ENCODE peak calls at places on chromosome 19, in eight cellular contexts. I, A, K, C, M, E, R and T are unnamed samples.

GRCh38 chr19:5308471-5309437 is 31.9 kb downstream of the PTPRS start:
- DNase-seq in I (peak), A (peak), K (no peak), C (no peak), M (no peak), E (no peak), R (no peak), T (no peak)

GRCh38 chr19:27679905-27680304 is 1533.0 kb downstream of the UQCRFS1 start:
- DNase-seq in I (no peak), A (no peak), K (no peak), C (no peak), M (no peak), E (no peak), R (no peak), T (no peak)

GRCh38 chr19:14106840-14107239 is 10.7 kb downstream of the PRKACA start:
- DNase-seq in I (no peak), A (no peak), K (no peak), C (no peak), M (no peak), E (no peak), R (no peak), T (no peak)

GRCh38 chr19:23810496-23810895 is 51.8 kb upstream of the ZNF681 start:
- DNase-seq in I (no peak), A (no peak), K (no peak), C (no peak), M (no peak), E (no peak), R (no peak), T (no peak)

GRCh38 chr19:1465191-1466016 is 13.6 kb downstream of the C19orf25 start:
- DNase-seq in I (peak), A (no peak), K (no peak), C (peak), M (peak), E (no peak), R (no peak), T (no peak)

GRCh38 chr19:29454109-29454508 is 71.7 kb upstream of the VSTM2B start:
- DNase-seq in I (no peak), A (no peak), K (no peak), C (no peak), M (no peak), E (no peak), R (no peak), T (no peak)

GRCh38 chr19:48836089-48837017 is at the start of gene HSD17B14:
- DNase-seq in I (no peak), A (no peak), K (no peak), C (peak), M (peak), E (no peak), R (no peak), T (no peak)

GRCh38 chr19:32404213-32404938 is 1.2 kb upstream of the DPY19L3 start:
- DNase-seq in I (peak), A (no peak), K (no peak), C (peak), M (no peak), E (no peak), R (no peak), T (no peak)

GRCh38 chr19:45934551-45935230 is 20.1 kb upstream of the NANOS2 start:
- DNase-seq in I (no peak), A (no peak), K (no peak), C (no peak), M (no peak), E (no peak), R (no peak), T (no peak)

GRCh38 chr19:50513746-50514345 is at the start of gene ASPDH:
- DNase-seq in I (no peak), A (no peak), K (no peak), C (peak), M (no peak), E (no peak), R (no peak), T (no peak)

GRCh38 chr19:22919946-22920345 is 83.0 kb downstream of the ZNF728 start:
- DNase-seq in I (no peak), A (no peak), K (no peak), C (no peak), M (no peak), E (no peak), R (no peak), T (no peak)

GRCh38 chr19:47444388-47444821 is 25.1 kb upstream of the MEIS3 start:
- DNase-seq in I (no peak), A (no peak), K (peak), C (peak), M (peak), E (no peak), R (no peak), T (no peak)

GRCh38 chr19:9431475-9431874 is 3.9 kb downstream of the ZNF266 start:
- DNase-seq in I (peak), A (no peak), K (peak), C (peak), M (peak), E (no peak), R (no peak), T (no peak)

GRCh38 chr19:4278926-4279529 is at the start of gene SHD:
- DNase-seq in I (no peak), A (no peak), K (no peak), C (peak), M (peak), E (no peak), R (no peak), T (no peak)

GRCh38 chr19:29384676-29385075 is 141.1 kb upstream of the VSTM2B start:
- DNase-seq in I (no peak), A (no peak), K (no peak), C (no peak), M (no peak), E (no peak), R (no peak), T (no peak)

GRCh38 chr19:45117666-45118065 is 24.7 kb downstream of the PPP1R37 start:
- DNase-seq in I (no peak), A (no peak), K (no peak), C (no peak), M (no peak), E (no peak), R (no peak), T (no peak)

GRCh38 chr19:15418588-15419412 is at the start of gene AKAP8L:
- DNase-seq in I (peak), A (peak), K (peak), C (peak), M (peak), E (peak), R (peak), T (peak)

GRCh38 chr19:33698576-33699435 is 77.1 kb downstream of the CHST8 start:
- DNase-seq in I (no peak), A (no peak), K (no peak), C (no peak), M (no peak), E (no peak), R (no peak), T (no peak)

GRCh38 chr19:54257116-54257480 is at the start of gene LILRB5:
- DNase-seq in I (no peak), A (no peak), K (no peak), C (no peak), M (no peak), E (no peak), R (no peak), T (no peak)

GRCh38 chr19:5889288-5889971 is 14.2 kb downstream of the NDUFA11 start:
- DNase-seq in I (no peak), A (no peak), K (no peak), C (no peak), M (no peak), E (no peak), R (no peak), T (no peak)

GRCh38 chr19:11737964-11738745 is 591 bp downstream of the ZNF823 start:
- DNase-seq in I (peak), A (no peak), K (peak), C (peak), M (peak), E (peak), R (peak), T (peak)

GRCh38 chr19:39400997-39401548 is 5.6 kb upstream of the ZFP36 start:
- DNase-seq in I (no peak), A (no peak), K (no peak), C (no peak), M (no peak), E (no peak), R (no peak), T (peak)

GRCh38 chr19:3108775-3109174 is 14.6 kb downstream of the GNA11 start:
- DNase-seq in I (peak), A (no peak), K (peak), C (peak), M (peak), E (peak), R (peak), T (peak)

GRCh38 chr19:13079542-13079986 is 23.1 kb downstream of the LYL1 start:
- DNase-seq in I (no peak), A (peak), K (no peak), C (peak), M (no peak), E (no peak), R (no peak), T (no peak)

GRCh38 chr19:7540761-7541480 is 5.4 kb downstream of the PNPLA6 start:
- DNase-seq in I (peak), A (no peak), K (no peak), C (peak), M (peak), E (no peak), R (no peak), T (no peak)

GRCh38 chr19:43560687-43561086 is 14.6 kb downstream of the XRCC1 start:
- DNase-seq in I (peak), A (no peak), K (no peak), C (peak), M (no peak), E (no peak), R (no peak), T (no peak)
- TF ChIP-seq CTCF in I (peak), A (no peak), K (no peak), C (no peak), M (no peak), E (no peak), R (no peak), T (no peak)

GRCh38 chr19:19488041-19488874 is 27.1 kb downstream of the TSSK6 start:
- DNase-seq in I (peak), A (no peak), K (no peak), C (no peak), M (no peak), E (no peak), R (no peak), T (no peak)
- TF ChIP-seq CTCF in I (no peak), A (no peak), K (no peak), C (no peak), M (no peak), E (no peak), R (no peak), T (no peak)

GRCh38 chr19:10653482-10653731 is 739 bp upstream of the ILF3 start:
- DNase-seq in I (no peak), A (no peak), K (no peak), C (no peak), M (no peak), E (no peak), R (no peak), T (no peak)

GRCh38 chr19:10655457-10656312 is 1.5 kb downstream of the ILF3 start:
- DNase-seq in I (peak), A (no peak), K (no peak), C (peak), M (peak), E (no peak), R (no peak), T (no peak)

GRCh38 chr19:10654610-10655456 is 687 bp downstream of the ILF3 start:
- DNase-seq in I (peak), A (no peak), K (no peak), C (peak), M (peak), E (peak), R (peak), T (no peak)

GRCh38 chr19:10651821-10652220 is 2.3 kb upstream of the ILF3 start:
- DNase-seq in I (no peak), A (no peak), K (no peak), C (no peak), M (no peak), E (no peak), R (no peak), T (no peak)

GRCh38 chr19:10653732-10654609 is at the start of gene ILF3:
- DNase-seq in I (peak), A (peak), K (peak), C (peak), M (peak), E (peak), R (peak), T (peak)
- TF ChIP-seq CTCF in I (no peak), A (no peak), K (no peak), C (no peak), M (no peak), E (peak), R (no peak), T (no peak)

GRCh38 chr19:18424122-18424889 is 5.1 kb downstream of the SSBP4 start:
- DNase-seq in I (no peak), A (no peak), K (no peak), C (no peak), M (no peak), E (no peak), R (no peak), T (no peak)

GRCh38 chr19:18424890-18425514 is 5.8 kb downstream of the SSBP4 start:
- DNase-seq in I (no peak), A (no peak), K (no peak), C (no peak), M (no peak), E (no peak), R (no peak), T (no peak)

GRCh38 chr19:18427080-18427751 is 8.0 kb downstream of the SSBP4 start:
- DNase-seq in I (no peak), A (no peak), K (no peak), C (peak), M (no peak), E (no peak), R (no peak), T (no peak)

GRCh38 chr19:18426416-18426767 is 7.2 kb downstream of the SSBP4 start:
- DNase-seq in I (no peak), A (no peak), K (no peak), C (no peak), M (no peak), E (no peak), R (no peak), T (no peak)

DNA sequence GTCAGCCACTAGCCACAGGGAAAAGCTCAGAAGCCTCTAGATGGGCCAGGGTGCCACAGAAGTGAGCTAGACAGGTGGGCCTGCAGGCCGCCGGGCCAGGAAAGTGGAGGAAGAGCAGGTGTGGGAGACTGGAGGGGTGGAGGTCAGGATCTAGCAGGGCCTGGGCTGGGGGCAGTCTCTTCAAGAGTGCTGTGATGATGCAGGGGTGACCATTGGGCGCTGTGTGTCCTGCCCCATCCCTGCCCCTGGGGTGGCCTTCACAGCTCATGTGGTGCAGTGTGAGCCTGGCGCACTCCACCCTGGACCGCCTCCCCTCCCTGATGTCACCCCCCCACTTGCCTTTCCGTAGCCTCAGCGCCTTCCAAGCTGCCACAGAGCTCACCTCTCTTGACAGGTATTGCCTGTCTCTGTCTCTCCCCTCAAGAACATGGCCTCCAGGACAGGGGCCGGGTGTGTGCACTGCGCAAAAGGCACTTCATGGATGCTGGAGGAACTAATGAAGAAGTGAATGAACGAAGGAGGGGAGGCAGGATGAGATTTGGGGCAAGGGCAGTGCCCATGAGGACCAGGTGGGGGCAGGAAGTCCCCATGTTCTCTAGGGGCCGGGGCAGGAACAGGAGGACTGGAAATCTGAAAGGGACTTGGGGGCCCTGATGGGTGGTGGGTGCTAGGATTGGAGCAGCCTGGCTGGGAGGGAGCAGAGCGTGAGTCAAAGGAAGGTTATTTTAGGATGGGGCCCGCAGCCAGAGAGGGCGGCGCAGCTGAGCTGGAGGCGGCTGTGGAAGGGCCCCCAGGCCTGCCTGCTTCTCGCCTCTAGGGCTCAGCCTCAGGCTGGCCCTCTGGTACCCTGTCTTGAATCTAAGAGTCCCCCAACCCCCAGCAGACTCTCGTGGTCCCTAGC is 6.6 kb downstream of the SSBP4 start:
- DNase-seq in I (peak), A (no peak), K (no peak), C (no peak), M (no peak), E (no peak), R (no peak), T (no peak)
- TF ChIP-seq CTCF in I (peak), A (peak), K (no peak), C (no peak), M (no peak), E (no peak), R (no peak), T (no peak)

DNA sequence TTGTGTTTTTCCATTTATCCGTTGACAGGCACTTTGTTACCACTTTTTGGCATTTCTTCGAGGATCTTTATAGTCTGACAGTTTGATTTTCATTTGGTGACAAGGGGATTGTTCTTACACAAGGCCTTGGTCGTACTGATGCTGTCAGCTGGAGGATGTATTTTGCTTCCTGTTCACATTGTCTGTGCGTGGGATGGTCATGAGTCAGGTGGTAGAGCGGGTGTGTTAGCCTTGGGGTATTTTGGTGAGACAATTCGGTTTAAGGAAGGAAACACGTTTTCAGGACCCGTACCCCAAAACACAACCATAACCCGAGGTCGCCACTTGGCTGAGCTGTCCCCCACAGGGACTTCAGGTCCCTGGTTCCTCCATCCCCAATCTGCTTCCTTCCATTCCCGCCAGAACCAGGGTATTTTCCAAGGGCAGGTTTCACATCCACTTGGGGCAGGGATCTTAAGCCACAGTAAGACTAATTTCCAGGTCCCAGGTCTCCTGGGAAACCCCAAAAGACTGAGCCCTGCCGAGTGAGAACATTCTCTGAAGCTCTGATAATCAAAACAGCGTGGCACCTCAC is 15.0 kb downstream of the MYO9B start:
- DNase-seq in I (peak), A (no peak), K (no peak), C (no peak), M (no peak), E (peak), R (no peak), T (no peak)
- TF ChIP-seq CTCF in I (no peak), A (no peak), K (no peak), C (no peak), M (no peak), E (no peak), R (peak), T (no peak)

GRCh38 chr19:38266070-38266469 is 1.7 kb downstream of the SPINT2 start:
- DNase-seq in I (no peak), A (no peak), K (no peak), C (no peak), M (no peak), E (no peak), R (no peak), T (no peak)
- TF ChIP-seq CTCF in I (no peak), A (no peak), K (no peak), C (no peak), M (no peak), E (no peak), R (no peak), T (no peak)